ENCODE peak calls at places on chromosomes 12 and 14, in five cellular contexts. D, W, R, N and Y are unnamed samples.

GRCh38 chr14:23407516-23408306 is at the start of gene MYH6:
- DNase-seq in D (no peak), W (no peak), R (peak; percentile 25), N (no peak), Y (no peak)

GRCh38 chr14:95475540-95476240 is 40.8 kb downstream of the SYNE3 start:
- DNase-seq in D (no peak), W (no peak), R (peak; percentile 42), N (no peak), Y (no peak)

GRCh38 chr12:75837700-75838099 is 193.9 kb downstream of the PHLDA1 start:
- DNase-seq in D (peak; percentile 54), W (no peak), R (peak; percentile 50), N (no peak), Y (peak; percentile 38)

GRCh38 chr14:68788275-68789001 is 4.4 kb downstream of the ZFP36L1 start:
- DNase-seq in D (no peak), W (no peak), R (no peak), N (no peak), Y (no peak)

GRCh38 chr14:32006267-32007110 is 70.6 kb upstream of the ARHGAP5 start:
- DNase-seq in D (no peak), W (no peak), R (no peak), N (no peak), Y (no peak)

GRCh38 chr14:81427348-81428058 is 27.4 kb upstream of the STON2 start:
- DNase-seq in D (no peak), W (no peak), R (peak; percentile 74), N (no peak), Y (peak; percentile 22)

GRCh38 chr12:93704625-93705024 is 27.4 kb downstream of the CRADD start:
- DNase-seq in D (no peak), W (no peak), R (no peak), N (no peak), Y (no peak)

GRCh38 chr12:13099910-13100609 is 3.4 kb downstream of the GSG1 start:
- DNase-seq in D (no peak), W (no peak), R (no peak), N (no peak), Y (no peak)

GRCh38 chr12:50102186-50102585 is 1.6 kb upstream of the GPD1 start:
- DNase-seq in D (no peak), W (no peak), R (no peak), N (no peak), Y (no peak)

GRCh38 chr14:99995700-99996356 is 69.4 kb upstream of the EVL start:
- DNase-seq in D (no peak), W (no peak), R (peak; percentile 58), N (peak; percentile 59), Y (peak; percentile 30)

GRCh38 chr14:91745329-91745728 is 13.4 kb upstream of the CATSPERB start:
- DNase-seq in D (no peak), W (no peak), R (no peak), N (no peak), Y (no peak)

GRCh38 chr14:92586001-92586947 is 72.7 kb downstream of the RIN3 start:
- DNase-seq in D (no peak), W (peak; percentile 95), R (no peak), N (no peak), Y (no peak)

GRCh38 chr14:22158560-22158959 is 430.5 kb downstream of the DAD1 start:
- DNase-seq in D (no peak), W (no peak), R (no peak), N (no peak), Y (no peak)

GRCh38 chr14:44463386-44464004 is 43.6 kb downstream of the FSCB start:
- DNase-seq in D (no peak), W (no peak), R (no peak), N (no peak), Y (no peak)

GRCh38 chr12:13044002-13044858 is at the start of gene FAM234B:
- DNase-seq in D (peak; percentile 92), W (peak; percentile 17), R (peak; percentile 94), N (peak; percentile 68), Y (peak; percentile 83)

GRCh38 chr12:6843118-6843902 is 2.6 kb downstream of the GNB3 start:
- DNase-seq in D (no peak), W (no peak), R (no peak), N (no peak), Y (no peak)

GRCh38 chr12:51307655-51308593 is 16.1 kb downstream of the BIN2 start:
- DNase-seq in D (no peak), W (peak; percentile 66), R (no peak), N (no peak), Y (no peak)

GRCh38 chr12:94649349-94650142 is 811 bp downstream of the TMCC3 start:
- DNase-seq in D (peak; percentile 67), W (no peak), R (peak; percentile 85), N (peak; percentile 66), Y (peak; percentile 43)

GRCh38 chr12:122899887-122900286 is 4.0 kb upstream of the VPS37B start:
- DNase-seq in D (no peak), W (no peak), R (no peak), N (no peak), Y (no peak)

GRCh38 chr14:68191567-68192321 is 372.2 kb downstream of the RAD51B start:
- DNase-seq in D (no peak), W (no peak), R (no peak), N (no peak), Y (no peak)

GRCh38 chr14:77125275-77126073 is 16.1 kb downstream of the ZDHHC22 start:
- DNase-seq in D (no peak), W (no peak), R (no peak), N (no peak), Y (no peak)

GRCh38 chr12:115072712-115073111 is 388.7 kb upstream of the TBX3 start:
- DNase-seq in D (no peak), W (no peak), R (no peak), N (no peak), Y (no peak)

GRCh38 chr12:38921025-38921677 is 15.8 kb upstream of the CPNE8 start:
- DNase-seq in D (peak; percentile 33), W (peak; percentile 32), R (no peak), N (no peak), Y (peak; percentile 22)

GRCh38 chr12:129902371-129903091 is 1.3 kb downstream of the TMEM132D start:
- DNase-seq in D (no peak), W (no peak), R (no peak), N (no peak), Y (no peak)

GRCh38 chr12:3168775-3169221 is 91.6 kb downstream of the TSPAN9 start:
- DNase-seq in D (no peak), W (peak; percentile 97), R (no peak), N (no peak), Y (no peak)

GRCh38 chr14:26917086-26917485 is 319.3 kb upstream of the NOVA1 start:
- DNase-seq in D (no peak), W (no peak), R (no peak), N (no peak), Y (no peak)

GRCh38 chr12:7642287-7642686 is 23.4 kb downstream of the APOBEC1 start:
- DNase-seq in D (no peak), W (no peak), R (no peak), N (no peak), Y (no peak)

GRCh38 chr12:66117242-66117641 is 13.3 kb downstream of the LLPH start:
- DNase-seq in D (no peak), W (no peak), R (no peak), N (no peak), Y (no peak)

GRCh38 chr12:106205208-106206069 is 42.4 kb downstream of the CKAP4 start:
- DNase-seq in D (peak; percentile 84), W (no peak), R (peak; percentile 84), N (no peak), Y (peak; percentile 68)

GRCh38 chr12:57983150-57983857 is 41.9 kb downstream of the ATP23 start:
- DNase-seq in D (no peak), W (peak; percentile 30), R (no peak), N (no peak), Y (no peak)

GRCh38 chr14:101628471-101628966 is 67.2 kb downstream of the DIO3 start:
- DNase-seq in D (peak; percentile 87), W (peak; percentile 2), R (peak; percentile 90), N (peak; percentile 78), Y (peak; percentile 77)

GRCh38 chr12:57531836-57532235 is 9.2 kb downstream of the MBD6 start:
- DNase-seq in D (no peak), W (no peak), R (no peak), N (no peak), Y (no peak)

GRCh38 chr12:25014961-25015360 is 66.1 kb upstream of the BCAT1 start:
- DNase-seq in D (no peak), W (no peak), R (no peak), N (no peak), Y (no peak)

GRCh38 chr12:114744696-114745095 is 60.7 kb upstream of the TBX3 start:
- DNase-seq in D (no peak), W (no peak), R (no peak), N (no peak), Y (no peak)

GRCh38 chr12:110533607-110534006 is 31.5 kb downstream of the RAD9B start:
- DNase-seq in D (no peak), W (no peak), R (no peak), N (no peak), Y (no peak)

GRCh38 chr14:87656315-87656714 is 336.7 kb downstream of the GALC start:
- DNase-seq in D (no peak), W (no peak), R (no peak), N (no peak), Y (no peak)